ENCODE peak calls at places on chromosomes 12 and 14, in eight cellular contexts. N is GM23338, B is OCI-LY7, D is IMR-90, P is GM23248, C is mesenchymal stem cell, O is PC-3, L is hepatocyte. K is an unnamed sample.

GRCh38 chr12:105334001-105334400 is 3.5 kb downstream of the C12orf75 start:
- DNase-seq in N (no peak), B (no peak), D (peak; percentile 88), P (peak; percentile 67), C (peak; percentile 86), O (no peak), L (no peak), K (no peak)

GRCh38 chr14:61589691-61590521 is 105.4 kb upstream of the HIF1A start:
- DNase-seq in N (no peak), B (peak; percentile 56), D (no peak), P (no peak), C (no peak), O (no peak), L (no peak), K (peak; percentile 65)

GRCh38 chr14:91127411-91127810 is 13.5 kb downstream of the DGLUCY start:
- DNase-seq in N (no peak), B (no peak), D (no peak), P (no peak), C (no peak), O (peak; percentile 94), L (peak; percentile 62), K (no peak)

GRCh38 chr14:52951730-52952481 is 1.1 kb upstream of the FERMT2 start:
- DNase-seq in N (peak; percentile 83), B (no peak), D (peak; percentile 80), P (peak; percentile 93), C (peak; percentile 87), O (peak; percentile 87), L (peak; percentile 77), K (peak; percentile 79)

GRCh38 chr12:121182222-121182896 is 27.6 kb upstream of the P2RX4 start:
- DNase-seq in N (no peak), B (no peak), D (no peak), P (no peak), C (no peak), O (no peak), L (no peak), K (no peak)

GRCh38 chr12:29691146-29691854 is 92.4 kb downstream of the TMTC1 start:
- DNase-seq in N (peak; percentile 77), B (no peak), D (no peak), P (no peak), C (no peak), O (no peak), L (no peak), K (peak; percentile 26)

GRCh38 chr12:117450186-117450585 is 88.8 kb upstream of the NOS1 start:
- DNase-seq in N (no peak), B (no peak), D (no peak), P (no peak), C (no peak), O (no peak), L (no peak), K (peak; percentile 37)

GRCh38 chr12:100186071-100186470 is 14.5 kb upstream of the ACTR6 start:
- DNase-seq in N (no peak), B (no peak), D (no peak), P (peak; percentile 31), C (no peak), O (no peak), L (no peak), K (no peak)

GRCh38 chr14:102493096-102493495 is 16.5 kb downstream of the ANKRD9 start:
- DNase-seq in N (no peak), B (no peak), D (no peak), P (no peak), C (no peak), O (no peak), L (no peak), K (no peak)

GRCh38 chr14:94863366-94863765 is 93.5 kb upstream of the GSC start:
- DNase-seq in N (no peak), B (no peak), D (no peak), P (no peak), C (no peak), O (no peak), L (no peak), K (no peak)

GRCh38 chr12:27996761-27997160 is 24.2 kb upstream of the PTHLH start:
- DNase-seq in N (no peak), B (no peak), D (no peak), P (no peak), C (no peak), O (no peak), L (no peak), K (no peak)

GRCh38 chr14:77738559-77739250 is 22.3 kb downstream of the SNW1 start:
- DNase-seq in N (no peak), B (no peak), D (peak; percentile 45), P (peak; percentile 79), C (no peak), O (no peak), L (no peak), K (no peak)

GRCh38 chr14:105065280-105066228 is at the start of gene GPR132:
- DNase-seq in N (no peak), B (peak; percentile 48), D (no peak), P (no peak), C (no peak), O (peak; percentile 58), L (peak; percentile 41), K (no peak)

GRCh38 chr12:26251600-26251999 is 56.2 kb downstream of the SSPN start:
- DNase-seq in N (no peak), B (no peak), D (no peak), P (no peak), C (no peak), O (no peak), L (no peak), K (no peak)

GRCh38 chr14:95808371-95808770 is 68.3 kb upstream of the TUNAR start:
- DNase-seq in N (no peak), B (no peak), D (no peak), P (no peak), C (no peak), O (no peak), L (no peak), K (no peak)

DNA sequence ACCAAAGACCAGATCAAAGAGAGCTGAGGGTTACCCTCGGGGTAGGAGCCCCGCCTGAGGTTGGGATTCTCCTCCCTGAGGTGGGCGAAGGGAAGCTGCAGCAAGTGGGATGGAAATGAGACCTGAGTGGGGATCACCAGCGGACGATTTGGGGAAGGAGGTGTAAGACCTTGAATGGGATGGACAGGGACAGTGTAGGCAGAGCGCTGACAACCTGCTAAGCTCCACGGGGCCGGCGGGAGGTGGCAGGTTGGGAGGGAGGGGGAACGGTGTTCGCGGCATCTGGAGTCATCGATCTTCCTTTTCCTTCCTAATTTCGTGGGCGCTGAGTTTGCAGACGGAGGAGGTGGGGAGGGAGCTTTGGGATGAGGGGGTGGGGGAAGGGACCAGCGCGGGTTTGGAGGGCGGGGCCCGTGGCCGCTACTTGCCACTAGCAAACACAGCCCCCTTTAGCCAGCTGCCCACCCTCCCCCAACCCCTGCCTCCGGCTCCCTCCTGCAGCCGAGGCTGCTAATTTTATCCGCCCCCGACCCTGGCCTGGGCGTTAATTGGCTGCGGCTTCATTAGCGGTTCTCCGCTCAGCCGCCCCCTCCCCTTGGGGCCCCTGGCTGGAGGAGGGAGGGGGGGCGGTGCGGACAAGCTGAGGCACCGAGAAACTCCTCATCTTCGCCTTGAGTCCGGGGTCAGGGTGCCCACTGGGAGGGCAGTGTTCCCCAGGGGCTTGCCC is 2.8 kb upstream of the SHMT2 start:
- DNase-seq in N (peak; percentile 75), B (peak; percentile 47), D (no peak), P (no peak), C (no peak), O (no peak), L (no peak), K (peak; percentile 74)
- H3K4me3 ChIP-seq in N (peak overlapping the region; percentile 61), B (peak overlapping the region; percentile 56), D (no peak overlapping the region), P (no peak overlapping the region), C (peak overlapping the region; percentile 32), O (no peak overlapping the region), L (no peak overlapping the region), K (peak overlapping the region; percentile 43)

GRCh38 chr12:92551853-92552397 is 150.9 kb upstream of the PLEKHG7 start:
- DNase-seq in N (no peak), B (no peak), D (peak; percentile 73), P (peak; percentile 60), C (peak; percentile 75), O (peak; percentile 68), L (peak; percentile 44), K (no peak)

GRCh38 chr12:92554316-92554905 is 148.4 kb upstream of the PLEKHG7 start:
- DNase-seq in N (no peak), B (no peak), D (no peak), P (no peak), C (peak; percentile 36), O (no peak), L (no peak), K (no peak)

GRCh38 chr12:92551210-92551609 is 151.6 kb upstream of the PLEKHG7 start:
- DNase-seq in N (no peak), B (no peak), D (no peak), P (no peak), C (no peak), O (no peak), L (no peak), K (no peak)

GRCh38 chr12:92552412-92553108 is 150.2 kb upstream of the PLEKHG7 start:
- DNase-seq in N (no peak), B (no peak), D (peak; percentile 32), P (no peak), C (peak; percentile 54), O (no peak), L (peak; percentile 45), K (no peak)

GRCh38 chr12:92553389-92553788 is 149.4 kb upstream of the PLEKHG7 start:
- DNase-seq in N (no peak), B (no peak), D (no peak), P (no peak), C (peak; percentile 72), O (no peak), L (no peak), K (no peak)
- H2AFZ ChIP-seq in N (no peak overlapping the region), B (no peak overlapping the region), D (peak overlapping the region; percentile 53), P (no peak overlapping the region), C (no peak overlapping the region), O (no peak overlapping the region), L (no peak overlapping the region), K (no peak overlapping the region)

GRCh38 chr14:59870277-59871165 is at the start of gene RTN1:
- DNase-seq in N (peak; percentile 85), B (no peak), D (peak; percentile 29), P (peak; percentile 53), C (peak; percentile 48), O (peak; percentile 81), L (peak; percentile 63), K (peak; percentile 87)

GRCh38 chr14:59868021-59868420 is 2.6 kb downstream of the RTN1 start:
- DNase-seq in N (no peak), B (no peak), D (no peak), P (no peak), C (no peak), O (no peak), L (no peak), K (no peak)

GRCh38 chr14:59871166-59871495 is 555 bp upstream of the RTN1 start:
- DNase-seq in N (no peak), B (no peak), D (no peak), P (no peak), C (no peak), O (no peak), L (no peak), K (no peak)

GRCh38 chr14:59869381-59870255 is 958 bp downstream of the RTN1 start:
- DNase-seq in N (peak; percentile 66), B (no peak), D (no peak), P (peak; percentile 4), C (no peak), O (no peak), L (no peak), K (peak; percentile 69)
- H3K4me3 ChIP-seq in N (peak overlapping the region; percentile 78), B (no peak overlapping the region), D (no peak overlapping the region), P (peak overlapping the region; percentile 74), C (peak overlapping the region; percentile 64), O (peak overlapping the region; percentile 69), L (peak overlapping the region; percentile 59), K (peak overlapping the region; percentile 75)

DNA sequence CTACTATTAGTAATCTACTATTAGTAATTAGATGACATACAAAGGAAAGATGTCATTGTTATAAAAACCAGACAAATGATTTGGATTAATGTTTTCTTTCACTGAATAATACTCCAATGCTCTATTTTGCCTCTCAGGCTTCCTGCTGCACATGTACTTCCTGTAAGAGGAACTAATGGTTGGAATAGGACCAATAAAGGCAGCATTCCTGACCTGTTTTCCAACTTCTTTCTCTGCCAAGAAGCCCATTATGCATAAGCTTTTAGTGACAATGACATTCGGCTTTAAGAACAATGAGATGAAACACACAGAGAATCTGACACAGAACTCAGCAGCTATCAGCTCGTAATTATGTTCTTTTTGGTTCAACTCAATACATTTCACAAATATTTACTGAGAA is 5.2 kb upstream of the C12orf56 start:
- DNase-seq in N (no peak), B (no peak), D (peak; percentile 13), P (no peak), C (no peak), O (peak; percentile 76), L (no peak), K (no peak)
- H2AFZ ChIP-seq in N (no peak overlapping the region), B (no peak overlapping the region), D (no peak overlapping the region), P (peak overlapping the region; percentile 10), C (no peak overlapping the region), O (no peak overlapping the region), L (no peak overlapping the region), K (no peak overlapping the region)